ENCODE peak calls at places on chromosomes 12 and 14, in four cellular contexts. B is A549, D is ovary, O is tibial nerve. V is an unnamed sample.

GRCh38 chr12:116382456-116382902 is 105.0 kb upstream of the MED13L start:
- DNase-seq in D (no peak), B (peak), O (no peak), V (no peak)

GRCh38 chr12:50145439-50145838 is 21.7 kb downstream of the CERS5 start:
- DNase-seq in O (no peak), B (no peak), D (no peak), V (no peak)

GRCh38 chr14:59265808-59266207 is 77.3 kb downstream of the DAAM1 start:
- DNase-seq in O (no peak), D (no peak), B (no peak), V (no peak)

GRCh38 chr12:9049520-9050133 is 60.3 kb downstream of the KLRG1 start:
- DNase-seq in B (peak), O (no peak), D (no peak), V (no peak)

GRCh38 chr12:21065845-21066244 is 65.1 kb upstream of the SLCO1B1 start:
- DNase-seq in B (peak), O (no peak), D (no peak), V (no peak)

GRCh38 chr14:105528197-105528858 is 1.9 kb downstream of the TMEM121 start:
- DNase-seq in B (peak), D (peak), O (peak), V (no peak)

GRCh38 chr12:5904969-5905368 is 40.1 kb downstream of the ANO2 start:
- DNase-seq in D (no peak), B (no peak), O (no peak), V (peak)

GRCh38 chr12:108729612-108730336 is 1.5 kb downstream of the CORO1C start:
- DNase-seq in B (no peak), O (no peak), D (no peak), V (no peak)

GRCh38 chr12:57146092-57146491 is 1.3 kb downstream of the LRP1-AS start:
- DNase-seq in D (no peak), O (no peak), B (no peak), V (no peak)

GRCh38 chr14:91573894-91574837 is 64.1 kb upstream of the PPP4R3A start:
- DNase-seq in O (no peak), D (peak), B (peak), V (peak)

GRCh38 chr12:56694161-56694560 is 6.1 kb upstream of the PTGES3 start:
- DNase-seq in D (no peak), B (no peak), O (no peak), V (no peak)

GRCh38 chr12:57135487-57135886 is 7.2 kb downstream of the LRP1 start:
- DNase-seq in B (no peak), D (no peak), O (no peak), V (no peak)

GRCh38 chr14:74501691-74502090 is 8.1 kb downstream of the ISCA2 start:
- DNase-seq in D (no peak), O (no peak), B (no peak), V (no peak)

GRCh38 chr14:100103261-100104005 is 38.2 kb downstream of the EVL start:
- DNase-seq in B (no peak), D (peak), O (no peak), V (no peak)
- H3K27ac ChIP-seq in B (no peak), D (no peak), O (peak), V (peak)

GRCh38 chr12:121278450-121279375 is 17.8 kb downstream of the CAMKK2 start:
- DNase-seq in D (peak), O (no peak), B (no peak), V (no peak)
- TF ChIP-seq EP300 in D (no peak), O (no peak), B (no peak), V (no peak)

GRCh38 chr12:64634508-64635092 is 24.3 kb downstream of the RASSF3 start:
- DNase-seq in D (no peak), O (no peak), B (no peak), V (no peak)
- H3K27ac ChIP-seq in D (no peak), O (no peak), B (peak), V (no peak)

DNA sequence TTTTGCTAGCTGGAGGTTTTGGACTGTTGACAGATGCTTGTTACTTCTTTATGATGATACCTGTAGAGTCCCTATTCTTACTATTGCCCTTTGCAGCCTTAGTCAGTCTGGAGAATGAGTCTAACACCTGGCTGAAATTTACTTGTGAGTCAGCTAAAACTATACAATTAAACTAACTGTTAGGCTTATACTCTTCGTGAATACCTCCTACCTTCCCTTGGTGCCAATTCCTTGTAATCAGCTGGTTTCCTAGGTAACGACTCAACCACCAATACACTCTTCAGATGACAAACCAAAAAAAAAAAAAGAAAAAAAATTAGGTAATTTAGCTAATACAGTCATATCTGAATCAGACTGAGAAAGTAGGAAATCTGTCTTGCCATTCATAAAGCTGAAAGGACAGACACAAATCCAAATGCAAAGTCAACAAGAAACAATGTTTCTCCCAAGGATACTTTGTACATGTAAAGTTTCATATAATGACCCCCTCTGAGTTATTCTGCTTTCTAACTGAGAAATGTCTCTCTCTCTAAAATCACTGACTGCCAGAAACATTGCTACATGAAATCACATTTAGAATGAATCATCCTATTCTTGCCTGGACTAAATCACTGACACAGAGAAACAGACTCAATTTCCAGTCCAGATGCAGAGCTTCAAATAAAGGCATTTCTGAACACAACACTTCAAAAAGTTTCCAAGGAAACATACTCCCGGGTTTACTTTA is 56.5 kb upstream of the CDKL1 start:
- DNase-seq in D (no peak), B (no peak), O (no peak), V (no peak)
- TF ChIP-seq EP300 in D (no peak), B (no peak), O (no peak), V (no peak)

V was measured in esophagus muscularis mucosa.